ENCODE peak calls at places on chromosomes 3 and 15, in four cellular contexts. J is H1, F is HepG2, Y is A549. L is an unnamed sample.

GRCh38 chr15:52709172-52709979 is 30.2 kb upstream of the ATOSA start:
- DNase-seq in J (peak; percentile 84), F (peak; percentile 51), Y (no peak), L (no peak)

GRCh38 chr3:122101646-122102045 is 46.5 kb downstream of the CD86 start:
- DNase-seq in J (no peak), F (peak; percentile 56), Y (peak; percentile 15), L (no peak)

GRCh38 chr15:63905131-63905530 is 71.4 kb upstream of the HERC1 start:
- DNase-seq in J (no peak), F (no peak), Y (no peak), L (no peak)

GRCh38 chr15:70788114-70789049 is 25.0 kb upstream of the UACA start:
- DNase-seq in J (no peak), F (peak; percentile 91), Y (peak; percentile 88), L (no peak)

GRCh38 chr15:69697913-69698312 is 245.3 kb downstream of the RPLP1 start:
- DNase-seq in J (no peak), F (no peak), Y (no peak), L (no peak)

GRCh38 chr3:154469585-154469984 is 39.6 kb upstream of the GPR149 start:
- DNase-seq in J (no peak), F (no peak), Y (no peak), L (no peak)

GRCh38 chr15:89115547-89115946 is 27.3 kb downstream of the ABHD2 start:
- DNase-seq in J (peak; percentile 56), F (no peak), Y (no peak), L (no peak)

GRCh38 chr15:43872416-43873020 is 45.7 kb downstream of the WDR76 start:
- DNase-seq in J (peak; percentile 60), F (peak; percentile 57), Y (peak; percentile 56), L (peak; percentile 68)

GRCh38 chr3:16461463-16462245 is 51.8 kb downstream of the RFTN1 start:
- DNase-seq in J (no peak), F (no peak), Y (no peak), L (no peak)
- TF ChIP-seq CEBPB in J (no peak), F (no peak), Y (no peak), L (no peak)

GRCh38 chr3:60085649-60086048 is 1035.8 kb upstream of the CFAP20DC start:
- DNase-seq in J (no peak), F (no peak), Y (no peak), L (no peak)

GRCh38 chr3:60090536-60090935 is 1040.7 kb upstream of the CFAP20DC start:
- DNase-seq in J (no peak), F (no peak), Y (no peak), L (no peak)

GRCh38 chr3:60081381-60082095 is 1031.7 kb upstream of the CFAP20DC start:
- DNase-seq in J (no peak), F (no peak), Y (no peak), L (no peak)

DNA sequence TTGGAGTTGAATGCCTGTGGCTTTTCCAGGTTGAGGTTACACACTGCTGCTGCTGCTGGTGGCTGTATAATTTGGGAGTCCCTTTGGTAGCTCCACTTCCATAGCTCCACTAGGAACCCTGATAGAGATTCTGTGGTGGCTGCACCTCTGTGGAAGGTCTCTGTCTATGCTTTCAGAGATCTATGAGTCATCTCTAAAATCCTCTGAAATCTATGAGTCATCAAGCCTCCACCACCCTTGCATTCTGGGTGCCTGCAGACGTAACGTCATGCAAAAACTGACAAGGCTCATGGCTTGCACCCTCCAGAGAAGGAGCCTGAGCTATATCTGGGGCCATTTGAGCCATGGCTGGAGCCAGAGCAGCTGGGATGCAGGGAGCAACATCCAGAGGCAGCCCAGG is 1037.0 kb upstream of the CFAP20DC start:
- DNase-seq in J (no peak), F (peak; percentile 1), Y (no peak), L (peak; percentile 18)
- TF ChIP-seq RNF2 in J (no peak), F (no peak), Y (no peak), L (no peak)

DNA sequence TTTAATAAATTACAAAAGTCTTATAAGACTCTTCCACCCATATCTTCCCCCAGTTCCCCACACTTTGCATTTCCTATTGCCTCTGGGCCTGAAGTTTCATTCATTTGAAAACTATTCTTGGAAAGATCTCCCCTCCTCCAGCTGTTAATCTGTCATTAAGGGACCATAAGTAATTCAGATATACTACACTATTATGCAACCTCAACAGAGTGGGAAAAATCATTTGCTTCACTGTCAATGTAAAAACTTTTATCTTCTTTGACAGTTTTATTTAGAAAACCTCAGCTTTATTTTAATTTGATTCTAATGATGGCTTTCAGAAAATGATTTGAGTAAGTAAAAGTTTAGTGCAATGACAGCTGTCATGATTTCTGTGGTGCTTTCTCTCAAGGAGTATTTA is 435.4 kb upstream of the KCNMB2 start:
- DNase-seq in J (no peak), F (no peak), Y (no peak), L (no peak)
- TF ChIP-seq CEBPB in J (no peak), F (no peak), Y (no peak), L (no peak)

GRCh38 chr3:149352556-149352955 is 19.1 kb upstream of the TM4SF18 start:
- DNase-seq in J (peak; percentile 83), F (peak; percentile 67), Y (peak; percentile 86), L (peak; percentile 58)

GRCh38 chr3:149362361-149362760 is 15.1 kb downstream of the TM4SF1 start:
- DNase-seq in J (no peak), F (no peak), Y (no peak), L (no peak)

GRCh38 chr3:149356044-149356592 is 21.3 kb downstream of the TM4SF1 start:
- DNase-seq in J (no peak), F (peak; percentile 99), Y (no peak), L (no peak)

GRCh38 chr3:149353581-149354184 is 20.2 kb upstream of the TM4SF18 start:
- DNase-seq in J (no peak), F (peak; percentile 75), Y (no peak), L (no peak)

GRCh38 chr3:149356630-149357029 is 20.8 kb downstream of the TM4SF1 start:
- DNase-seq in J (no peak), F (no peak), Y (no peak), L (no peak)
- TF ChIP-seq RNF2 in J (no peak), F (no peak), Y (no peak), L (no peak)

GRCh38 chr3:149214702-149215101 is 6.9 kb downstream of the CP start:
- DNase-seq in J (no peak), F (peak; percentile 92), Y (no peak), L (no peak)

GRCh38 chr3:149217347-149217746 is 4.3 kb downstream of the CP start:
- DNase-seq in J (no peak), F (no peak), Y (no peak), L (no peak)

GRCh38 chr3:149212386-149212785 is 9.2 kb downstream of the CP start:
- DNase-seq in J (no peak), F (no peak), Y (no peak), L (no peak)

GRCh38 chr3:149216195-149216869 is 5.3 kb downstream of the CP start:
- DNase-seq in J (no peak), F (peak; percentile 37), Y (no peak), L (no peak)

GRCh38 chr3:149215474-149215873 is 6.2 kb downstream of the CP start:
- DNase-seq in J (no peak), F (peak; percentile 50), Y (no peak), L (no peak)
- TF ChIP-seq CEBPB in J (no peak), F (no peak), Y (no peak), L (no peak)

GRCh38 chr3:159209459-159209858 is 407.6 kb downstream of the MFSD1 start:
- DNase-seq in J (no peak), F (no peak), Y (no peak), L (no peak)
- TF ChIP-seq RNF2 in J (no peak), F (no peak), Y (no peak), L (no peak)

DNA sequence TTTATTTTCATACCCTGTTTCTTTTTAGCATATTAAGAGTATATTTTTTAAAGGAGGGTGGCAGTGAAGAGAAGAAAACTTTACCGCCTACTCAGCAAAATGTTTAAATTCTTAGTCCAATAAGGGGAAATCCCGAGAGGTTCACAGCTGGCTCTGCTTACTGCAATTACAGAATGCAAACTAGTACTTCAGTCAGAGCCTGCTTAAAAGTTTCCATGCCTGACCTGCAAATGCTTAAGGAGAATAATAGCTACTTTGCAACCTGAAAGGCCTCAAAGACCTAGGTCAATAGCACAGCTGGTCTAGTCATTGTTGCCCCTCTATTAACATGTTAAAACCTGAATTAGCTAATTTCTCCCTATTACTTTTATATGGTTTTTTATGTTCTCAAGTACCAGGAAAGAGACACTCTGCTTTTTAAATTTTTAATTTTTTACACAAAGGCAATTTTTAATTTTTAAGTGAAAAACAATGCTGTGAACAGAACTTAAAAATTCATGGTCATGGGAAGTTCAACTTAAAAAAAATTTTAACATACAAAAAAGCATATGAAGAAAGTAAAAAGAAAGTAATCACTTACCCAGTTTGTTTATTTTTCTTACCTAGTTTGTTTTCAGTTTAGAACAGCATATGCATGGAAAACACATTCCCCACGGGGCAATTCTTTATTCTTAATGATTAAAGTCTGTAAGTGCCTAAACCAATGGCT is 79.2 kb downstream of the P3H2 start:
- DNase-seq in J (no peak), F (no peak), Y (no peak), L (no peak)
- TF ChIP-seq CEBPB in J (peak; percentile 1), F (no peak), Y (no peak), L (no peak)

GRCh38 chr15:82046668-82047492 is 1.1 kb upstream of the MEX3B start:
- DNase-seq in J (peak; percentile 98), F (peak; percentile 73), Y (peak; percentile 94), L (peak; percentile 97)
- TF ChIP-seq RNF2 in J (no peak), F (no peak), Y (no peak), L (no peak)

GRCh38 chr3:106328224-106328623 is 459.4 kb upstream of the CBLB start:
- DNase-seq in J (no peak), F (no peak), Y (no peak), L (no peak)
- TF ChIP-seq CEBPB in J (no peak), F (no peak), Y (no peak), L (no peak)

GRCh38 chr3:32913790-32914446 is 37.5 kb upstream of the CCR4 start:
- DNase-seq in J (no peak), F (no peak), Y (no peak), L (no peak)
- TF ChIP-seq RNF2 in J (no peak), F (no peak), Y (no peak), L (no peak)

L was measured in K562.